ENCODE peak calls at places on chromosomes 3 and 15, in eight cellular contexts. C, E, F, R, J, W, P and S are unnamed samples.
A peak's percentile ranks its signal among the peaks of the same experiment; 100 is the strongest.

GRCh38 chr3:58666683-58667082 is at the start of gene FAM3D:
- DNase-seq in R (no peak), W (no peak), J (peak; percentile 8), F (no peak), P (no peak), E (no peak), C (no peak), S (no peak)

GRCh38 chr3:194046995-194047681 is 88.8 kb upstream of the HES1 start:
- DNase-seq in C (no peak), F (no peak), R (no peak), J (no peak), P (no peak), W (no peak), E (no peak), S (no peak)

GRCh38 chr3:194058189-194058571 is 77.8 kb upstream of the HES1 start:
- DNase-seq in W (no peak), R (no peak), P (no peak), C (no peak), E (peak; percentile 41), J (peak; percentile 40), F (peak; percentile 67), S (peak; percentile 66)

GRCh38 chr3:135014575-135014974 is 219.5 kb downstream of the EPHB1 start:
- DNase-seq in C (no peak), P (no peak), R (no peak), E (no peak), J (no peak), F (no peak), W (no peak), S (no peak)

GRCh38 chr15:88015228-88015860 is 241.2 kb downstream of the NTRK3 start:
- DNase-seq in C (no peak), J (no peak), F (no peak), W (no peak), E (no peak), R (no peak), P (no peak), S (no peak)

GRCh38 chr3:47007001-47007400 is 27.5 kb downstream of the NBEAL2 start:
- DNase-seq in P (no peak), R (peak; percentile 50), E (no peak), C (no peak), J (no peak), F (no peak), W (no peak), S (no peak)

GRCh38 chr3:108190346-108190745 is 31.9 kb downstream of the IFT57 start:
- DNase-seq in P (no peak), C (no peak), E (no peak), J (no peak), F (no peak), W (no peak), R (no peak), S (no peak)

GRCh38 chr3:11784962-11785361 is 61.7 kb downstream of the TAMM41 start:
- DNase-seq in C (no peak), J (no peak), F (no peak), R (no peak), P (no peak), E (no peak), W (no peak), S (no peak)

GRCh38 chr3:169400874-169401273 is 262.6 kb downstream of the MECOM start:
- DNase-seq in W (no peak), C (no peak), P (no peak), E (no peak), R (no peak), F (no peak), J (no peak), S (no peak)

GRCh38 chr3:70065666-70066253 is 66.2 kb downstream of the SAMMSON start:
- DNase-seq in E (no peak), J (no peak), C (no peak), F (no peak), R (no peak), W (no peak), P (peak; percentile 6), S (no peak)

GRCh38 chr3:192409838-192410683 is 317.3 kb downstream of the FGF12 start:
- DNase-seq in W (no peak), F (peak; percentile 49), E (peak; percentile 9), R (no peak), P (no peak), C (no peak), J (peak; percentile 3), S (peak; percentile 43)

GRCh38 chr3:65334045-65334665 is 646.4 kb upstream of the ADAMTS9 start:
- DNase-seq in P (no peak), E (no peak), R (no peak), J (no peak), C (no peak), F (no peak), W (no peak), S (no peak)

GRCh38 chr3:108183178-108183577 is 39.0 kb downstream of the IFT57 start:
- DNase-seq in E (no peak), R (no peak), P (no peak), C (no peak), J (no peak), W (no peak), F (no peak), S (no peak)

GRCh38 chr3:138042043-138042442 is 32.1 kb downstream of the CLDN18 start:
- DNase-seq in C (no peak), F (peak; percentile 74), R (no peak), E (no peak), W (no peak), P (peak; percentile 50), J (peak; percentile 65), S (no peak)

GRCh38 chr3:123623346-123623880 is 38.6 kb upstream of the HACD2 start:
- DNase-seq in P (peak; percentile 51), W (no peak), J (no peak), E (no peak), F (no peak), R (no peak), C (no peak), S (no peak)

GRCh38 chr3:193714523-193715137 is 121.6 kb downstream of the OPA1 start:
- DNase-seq in R (no peak), C (no peak), F (no peak), J (no peak), W (no peak), E (no peak), P (no peak), S (no peak)

GRCh38 chr15:36177590-36178281 is 401.7 kb upstream of the CDIN1 start:
- DNase-seq in E (no peak), F (no peak), R (no peak), W (no peak), J (no peak), C (no peak), P (no peak), S (no peak)

GRCh38 chr15:90099868-90100854 is 2.1 kb downstream of the IDH2 start:
- DNase-seq in E (peak; percentile 53), J (peak; percentile 58), P (peak; percentile 41), F (peak; percentile 61), W (no peak), R (peak; percentile 78), C (no peak), S (no peak)

GRCh38 chr3:69252141-69252540 is 129.7 kb upstream of the LMOD3 start:
- DNase-seq in P (no peak), R (no peak), J (no peak), C (no peak), E (no peak), W (no peak), F (no peak), S (no peak)

GRCh38 chr3:161349529-161350278 is 21.6 kb downstream of the SPTSSB start:
- DNase-seq in J (peak; percentile 84), E (peak; percentile 68), P (peak; percentile 97), R (no peak), F (peak; percentile 91), C (no peak), W (no peak), S (no peak)

GRCh38 chr3:19931180-19931692 is 2.8 kb downstream of the EFHB start:
- DNase-seq in P (no peak), J (no peak), C (no peak), W (no peak), E (no peak), F (no peak), R (no peak), S (peak; percentile 56)

GRCh38 chr15:50425219-50425618 is 1.0 kb downstream of the USP8 start:
- DNase-seq in P (no peak), F (no peak), C (no peak), W (no peak), J (no peak), E (no peak), R (no peak), S (no peak)

GRCh38 chr3:142981108-142981507 is 17.6 kb upstream of the PAQR9 start:
- DNase-seq in E (no peak), W (no peak), J (no peak), C (no peak), F (no peak), P (no peak), R (no peak), S (no peak)

GRCh38 chr3:148950806-148951205 is 40.5 kb upstream of the GYG1 start:
- DNase-seq in C (no peak), W (no peak), J (no peak), F (peak; percentile 7), R (no peak), P (peak; percentile 14), E (no peak), S (no peak)
- TF ChIP-seq CTCF in C (no peak), W (no peak), J (peak; percentile 32), F (peak; percentile 36), R (no peak), P (no peak), E (peak; percentile 35), S (peak; percentile 41)

GRCh38 chr3:132209860-132210259 is 107.3 kb upstream of the ACP3 start:
- DNase-seq in R (no peak), P (no peak), W (no peak), E (no peak), J (no peak), C (no peak), F (no peak), S (no peak)

GRCh38 chr3:132211896-132212295 is 105.3 kb upstream of the ACP3 start:
- DNase-seq in R (no peak), C (no peak), F (no peak), J (no peak), P (peak; percentile 42), E (no peak), W (no peak), S (no peak)

GRCh38 chr3:132205609-132206008 is 111.6 kb upstream of the ACP3 start:
- DNase-seq in P (no peak), E (no peak), J (no peak), F (no peak), W (no peak), C (no peak), R (no peak), S (no peak)

GRCh38 chr3:132210476-132211346 is 106.5 kb upstream of the ACP3 start:
- DNase-seq in C (no peak), J (peak; percentile 3), E (peak; percentile 55), F (no peak), P (peak; percentile 54), W (no peak), R (no peak), S (no peak)
- TF ChIP-seq CTCF in C (no peak), J (peak; percentile 42), E (peak; percentile 86), F (peak; percentile 62), P (peak; percentile 72), W (no peak), R (no peak), S (peak; percentile 57)

GRCh38 chr15:99425666-99426301 is 140.0 kb upstream of the MEF2A start:
- DNase-seq in E (no peak), R (no peak), W (no peak), J (peak; percentile 49), P (peak; percentile 55), F (no peak), C (no peak), S (no peak)
- TF ChIP-seq CTCF in E (peak; percentile 20), R (no peak), W (no peak), J (peak; percentile 37), P (no peak), F (no peak), C (no peak), S (no peak)

GRCh38 chr3:14948609-14949038 is 1.2 kb downstream of the NR2C2 start:
- DNase-seq in C (no peak), W (no peak), E (no peak), F (no peak), J (peak; percentile 14), R (no peak), P (no peak), S (no peak)
- TF ChIP-seq CTCF in C (no peak), W (no peak), E (no peak), F (no peak), J (no peak), R (no peak), P (no peak), S (no peak)